ENCODE peak calls at places on chromosomes 5 and 9, in four cellular contexts. Z is neural progenitor cell, O is stomach, S is prostate gland. E is an unnamed sample. For H3K4me1, the result is how much of the 10 kb centered on the place peaks cover.

GRCh38 chr5:178326054-178326715 is 93.6 kb upstream of the PHYKPL start:
- DNase-seq in Z (no peak), O (no peak), S (no peak), E (no peak)

GRCh38 chr9:116156621-116157314 is 3.2 kb downstream of the PAPPA start:
- DNase-seq in Z (peak), O (peak), S (no peak), E (no peak)

GRCh38 chr5:60961685-60962084 is 16.7 kb downstream of the NDUFAF2 start:
- DNase-seq in Z (no peak), O (no peak), S (no peak), E (no peak)

GRCh38 chr9:136631038-136632000 is 31.4 kb upstream of the EGFL7 start:
- DNase-seq in Z (peak), O (peak), S (peak), E (peak)

GRCh38 chr9:2664675-2665065 is 43.1 kb downstream of the VLDLR start:
- DNase-seq in Z (no peak), O (no peak), S (no peak), E (no peak)

GRCh38 chr9:78001946-78002731 is 29.5 kb downstream of the GNAQ start:
- DNase-seq in Z (no peak), O (no peak), S (no peak), E (no peak)

GRCh38 chr5:115309751-115310370 is 13.4 kb upstream of the CCDC112 start:
- DNase-seq in Z (peak), O (no peak), S (no peak), E (no peak)

GRCh38 chr5:131242728-131243255 is 21.1 kb upstream of the CDC42SE2 start:
- DNase-seq in Z (no peak), O (no peak), S (no peak), E (no peak)

GRCh38 chr5:104344809-104345512 is 782.4 kb upstream of the NUDT12 start:
- DNase-seq in Z (peak), O (no peak), S (no peak), E (no peak)

GRCh38 chr5:138663009-138663408 is 87.8 kb upstream of the HSPA9 start:
- DNase-seq in Z (no peak), O (no peak), S (no peak), E (peak)

GRCh38 chr9:135087489-135087791 is at the start of gene OLFM1:
- DNase-seq in Z (peak), O (peak), S (peak), E (no peak)

GRCh38 chr9:17614929-17615328 is 36.1 kb downstream of the SH3GL2 start:
- DNase-seq in Z (no peak), O (no peak), S (no peak), E (no peak)

GRCh38 chr9:95409650-95410426 is 92.3 kb upstream of the FANCC start:
- DNase-seq in Z (no peak), O (no peak), S (no peak), E (no peak)

GRCh38 chr5:129078247-129078646 is 16.3 kb upstream of the ISOC1 start:
- DNase-seq in Z (no peak), O (no peak), S (no peak), E (no peak)

GRCh38 chr9:35659340-35659739 is 1.2 kb downstream of the CCDC107 start:
- DNase-seq in Z (no peak), O (no peak), S (no peak), E (no peak)

GRCh38 chr9:77575785-77576184 is 72.3 kb downstream of the GNA14 start:
- DNase-seq in Z (peak), O (no peak), S (no peak), E (no peak)

GRCh38 chr5:175037820-175038219 is 313.4 kb downstream of the MSX2 start:
- DNase-seq in Z (no peak), O (no peak), S (no peak), E (no peak)

GRCh38 chr5:3326569-3327232 is 268.9 kb upstream of the IRX1 start:
- DNase-seq in Z (no peak), O (no peak), S (no peak), E (no peak)

GRCh38 chr5:143322931-143323330 is 80.6 kb downstream of the NR3C1 start:
- DNase-seq in Z (no peak), O (no peak), S (no peak), E (no peak)

GRCh38 chr5:132136906-132137305 is 63.3 kb downstream of the CSF2 start:
- DNase-seq in Z (no peak), O (no peak), S (no peak), E (no peak)

GRCh38 chr5:139062910-139063663 is 135.1 kb downstream of the SIL1 start:
- DNase-seq in Z (no peak), O (no peak), S (no peak), E (no peak)

GRCh38 chr5:81579525-81579924 is 171.4 kb downstream of the SSBP2 start:
- DNase-seq in Z (no peak), O (no peak), S (no peak), E (no peak)

GRCh38 chr5:151480859-151481258 is 33.5 kb downstream of the SLC36A1 start:
- DNase-seq in Z (no peak), O (no peak), S (no peak), E (no peak)

DNA sequence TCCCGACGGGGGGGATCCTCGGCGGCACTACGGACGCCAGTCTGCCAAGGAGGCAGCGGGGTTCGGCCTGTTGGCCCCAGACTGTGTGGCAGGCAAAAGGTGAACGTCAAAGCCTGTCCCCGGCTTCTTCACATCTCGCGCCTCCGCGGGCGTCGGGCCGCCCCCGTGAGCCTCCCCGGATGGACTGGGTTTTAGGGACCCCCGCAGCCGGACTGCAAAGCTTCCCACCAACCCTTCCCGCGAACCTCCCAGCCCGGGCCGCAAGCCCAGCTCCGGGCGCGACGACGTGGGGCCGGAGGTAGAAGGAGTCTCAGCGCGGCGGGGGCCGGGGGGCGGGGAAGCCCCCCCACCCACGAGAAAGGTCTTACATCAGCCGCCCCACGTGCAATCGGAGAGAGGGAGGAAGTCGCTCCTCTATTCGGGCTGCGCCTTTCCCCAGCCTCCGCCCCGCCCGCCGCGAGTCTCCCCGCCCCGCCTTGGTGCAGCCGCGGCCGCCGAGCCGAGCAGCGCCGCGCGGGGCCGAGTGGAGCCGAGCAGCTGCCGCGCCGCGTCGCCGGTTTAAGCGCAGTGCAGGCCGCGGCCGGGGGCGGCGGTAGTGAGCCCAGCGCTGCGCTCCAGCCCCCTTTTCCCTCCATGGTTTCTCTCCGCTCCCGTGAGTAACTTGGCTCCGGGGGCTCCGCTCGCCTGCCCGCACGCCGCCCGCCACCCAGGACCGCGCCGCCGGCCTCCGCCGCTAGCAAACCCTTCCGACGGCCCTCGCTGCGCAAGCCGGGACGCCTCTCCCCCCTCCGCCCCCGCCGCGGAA is at the start of gene ANP32B:
- DNase-seq in Z (peak), O (peak), S (peak), E (peak)
- H3K4me1 ChIP-seq in Z (under half), O (half or more), S (under half), E (under half)

GRCh38 chr9:4827224-4827623 is 34.5 kb downstream of the RCL1 start:
- DNase-seq in Z (no peak), O (no peak), S (no peak), E (no peak)

GRCh38 chr9:4829956-4830355 is 37.2 kb downstream of the RCL1 start:
- DNase-seq in Z (no peak), O (no peak), S (no peak), E (no peak)

GRCh38 chr9:4826417-4827166 is 33.8 kb downstream of the RCL1 start:
- DNase-seq in Z (no peak), O (no peak), S (no peak), E (no peak)

GRCh38 chr9:4830699-4831098 is 38.0 kb downstream of the RCL1 start:
- DNase-seq in Z (no peak), O (no peak), S (no peak), E (no peak)

GRCh38 chr9:4828776-4829175 is 36.0 kb downstream of the RCL1 start:
- DNase-seq in Z (no peak), O (no peak), S (no peak), E (no peak)
- H3K4me3 ChIP-seq in Z (no peak), O (no peak), S (no peak), E (no peak)

GRCh38 chr5:113195726-113196125 is 219.1 kb downstream of the DCP2 start:
- DNase-seq in Z (no peak), O (no peak), S (no peak), E (no peak)

GRCh38 chr5:113201715-113202114 is 225.1 kb downstream of the DCP2 start:
- DNase-seq in Z (no peak), O (no peak), S (no peak), E (no peak)

GRCh38 chr5:113202904-113203716 is 226.5 kb downstream of the DCP2 start:
- DNase-seq in Z (peak), O (peak), S (peak), E (no peak)

GRCh38 chr5:113197456-113198200 is 221.0 kb downstream of the DCP2 start:
- DNase-seq in Z (no peak), O (peak), S (no peak), E (no peak)

GRCh38 chr5:113199122-113199905 is 222.7 kb downstream of the DCP2 start:
- DNase-seq in Z (peak), O (no peak), S (no peak), E (no peak)
- H3K4me1 ChIP-seq in Z (under half), O (under half), S (under half), E (under half)

DNA sequence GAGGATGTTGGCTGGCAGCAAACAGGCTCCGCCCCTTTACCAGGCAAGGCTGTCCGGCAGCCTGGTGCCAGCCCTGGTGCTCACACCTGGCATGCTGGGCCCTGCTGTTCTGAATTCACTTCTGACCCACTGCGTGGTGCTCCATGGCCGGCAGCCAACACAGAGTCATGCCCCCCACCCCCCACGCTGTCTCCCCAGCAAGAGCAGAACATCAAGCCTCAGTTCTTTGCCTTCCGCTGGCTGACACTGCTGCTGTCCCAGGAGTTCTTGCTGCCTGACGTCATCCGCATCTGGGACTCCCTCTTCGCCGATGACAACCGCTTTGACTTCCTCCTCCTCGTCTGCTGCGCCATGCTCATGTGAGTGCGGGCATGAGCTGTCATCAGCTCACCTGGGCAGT is 12.6 kb upstream of the ENDOG start:
- DNase-seq in Z (no peak), O (no peak), S (no peak), E (no peak)
- H3K4me3 ChIP-seq in Z (no peak), O (no peak), S (no peak), E (no peak)

DNA sequence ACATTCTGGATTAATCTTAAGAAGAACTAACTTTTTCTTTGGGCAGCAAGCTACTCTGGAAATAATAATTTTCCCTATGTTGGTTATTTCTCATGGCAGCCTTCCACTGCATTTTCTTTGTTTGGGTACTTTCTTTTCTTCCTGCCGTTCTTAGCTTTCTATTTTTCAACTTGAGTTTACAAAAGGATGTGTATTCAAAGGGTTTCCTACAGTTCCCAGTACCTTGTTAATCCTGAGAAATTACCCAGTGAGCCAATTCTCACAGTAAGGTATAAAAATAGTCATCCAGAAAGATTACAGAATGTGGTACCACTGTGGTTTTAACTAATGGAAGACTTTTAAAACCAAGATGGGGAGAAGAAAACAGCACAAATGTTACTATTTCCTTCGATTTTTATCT is 20.2 kb downstream of the GPR21 start:
- DNase-seq in Z (no peak), O (no peak), S (no peak), E (no peak)
- H3K4me1 ChIP-seq in Z (under half), O (under half), S (under half), E (under half)

GRCh38 chr9:98943682-98944129 is at the start of gene COL15A1:
- DNase-seq in Z (peak), O (no peak), S (no peak), E (no peak)
- H3K4me3 ChIP-seq in Z (peak), O (peak), S (peak), E (no peak)

GRCh38 chr9:131260751-131261452 is 15.4 kb downstream of the FAM78A start:
- DNase-seq in Z (no peak), O (no peak), S (no peak), E (no peak)
- H3K4me1 ChIP-seq in Z (under half), O (under half), S (under half), E (under half)